ENCODE peak calls at places on chromosomes 7 and 10, in four cellular contexts. L is mesothelial cell of epicardium, O is AG08395, K is lower lobe of right lung. E is an unnamed sample.

GRCh38 chr10:99466632-99467031 is 36.2 kb upstream of the GOT1 start:
- DNase-seq in L (no peak), K (no peak), O (no peak), E (no peak)

GRCh38 chr7:44224216-44224950 is 23.6 kb downstream of the YKT6 start:
- DNase-seq in O (no peak), L (no peak), K (peak), E (no peak)

GRCh38 chr10:73136627-73137026 is 26.4 kb downstream of the NUDT13 start:
- DNase-seq in K (no peak), O (no peak), L (no peak), E (no peak)

GRCh38 chr7:151680810-151681209 is 161.1 kb upstream of the RHEB start:
- DNase-seq in L (no peak), K (no peak), O (peak), E (no peak)

GRCh38 chr10:131812736-131813604 is 87.8 kb upstream of the PPP2R2D start:
- DNase-seq in K (no peak), O (no peak), L (no peak), E (no peak)

GRCh38 chr7:91226411-91226810 is 37.8 kb upstream of the FZD1 start:
- DNase-seq in O (no peak), L (no peak), K (no peak), E (no peak)

GRCh38 chr10:132810807-132811700 is 25.1 kb upstream of the NKX6-2 start:
- DNase-seq in L (peak), O (no peak), K (peak), E (no peak)

GRCh38 chr10:70537398-70538194 is 59.0 kb downstream of the PALD1 start:
- DNase-seq in K (no peak), O (no peak), L (no peak), E (peak)

GRCh38 chr10:77158666-77159065 is 478.9 kb downstream of the KCNMA1 start:
- DNase-seq in K (no peak), O (no peak), L (no peak), E (no peak)

GRCh38 chr10:78742730-78743615 is 325.8 kb upstream of the ZMIZ1 start:
- DNase-seq in O (peak), L (no peak), K (no peak), E (peak)

GRCh38 chr10:8037199-8037801 is 17.2 kb upstream of the GATA3 start:
- DNase-seq in K (no peak), O (no peak), L (no peak), E (no peak)

GRCh38 chr7:2545746-2546425 is 9.4 kb downstream of the BRAT1 start:
- DNase-seq in L (no peak), O (no peak), K (no peak), E (no peak)

GRCh38 chr10:16909961-16910794 is 93.0 kb upstream of the RSU1 start:
- DNase-seq in K (no peak), L (no peak), O (no peak), E (no peak)

GRCh38 chr7:116395125-116395791 is 104.3 kb upstream of the CAV2 start:
- DNase-seq in O (peak), L (no peak), K (no peak), E (no peak)

GRCh38 chr7:50714851-50715250 is 67.8 kb downstream of the GRB10 start:
- DNase-seq in L (no peak), O (no peak), K (no peak), E (no peak)

GRCh38 chr10:87545783-87546182 is 41.1 kb downstream of the MINPP1 start:
- DNase-seq in K (no peak), O (no peak), L (no peak), E (no peak)

GRCh38 chr10:33819206-33819605 is 484.7 kb upstream of the NRP1 start:
- DNase-seq in K (no peak), L (no peak), O (peak), E (no peak)

GRCh38 chr7:158281441-158281840 is 306.2 kb downstream of the PTPRN2 start:
- DNase-seq in L (no peak), O (no peak), K (no peak), E (no peak)

GRCh38 chr10:21399392-21400015 is 126.0 kb downstream of the SKIDA1 start:
- DNase-seq in L (peak), O (peak), K (no peak), E (no peak)

GRCh38 chr7:99929730-99930053 is 272 bp upstream of the GJC3 start:
- DNase-seq in K (no peak), O (no peak), L (no peak), E (no peak)

GRCh38 chr7:106126170-106126938 is 14.2 kb upstream of the SYPL1 start:
- DNase-seq in K (no peak), L (no peak), O (no peak), E (no peak)

GRCh38 chr7:64793106-64793755 is 997 bp upstream of the ZNF138 start:
- DNase-seq in L (no peak), K (no peak), O (no peak), E (no peak)

GRCh38 chr7:7765422-7765821 is 47.0 kb upstream of the RPA3 start:
- DNase-seq in O (no peak), K (no peak), L (no peak), E (no peak)